ENCODE peak calls at places on chromosome 22, in ten cellular contexts. T, P, O, V, K, M, G, U, X and D are unnamed samples.
A peak's percentile ranks its signal among the peaks of the same experiment; 100 is the strongest.

GRCh38 chr22:21074092-21074715 is 28.5 kb downstream of the LRRC74B start:
- DNase-seq in T (no peak), P (no peak), O (no peak), V (peak; percentile 72), K (no peak), M (no peak), G (no peak), U (no peak), X (peak; percentile 19), D (peak; percentile 16)

GRCh38 chr22:43884600-43885318 is 7.1 kb downstream of the PNPLA5 start:
- DNase-seq in T (peak; percentile 67), P (peak; percentile 82), O (peak; percentile 65), V (peak; percentile 22), K (peak; percentile 46), M (peak; percentile 59), G (peak; percentile 18), U (no peak), X (peak; percentile 38), D (peak; percentile 52)

GRCh38 chr22:27456696-27457503 is 344.7 kb downstream of the MN1 start:
- DNase-seq in T (no peak), P (no peak), O (no peak), V (peak; percentile 87), K (no peak), M (no peak), G (no peak), U (no peak), X (no peak), D (peak; percentile 82)

GRCh38 chr22:47460870-47461269 is 698.4 kb downstream of the TBC1D22A start:
- DNase-seq in T (no peak), P (no peak), O (no peak), V (no peak), K (no peak), M (no peak), G (no peak), U (no peak), X (no peak), D (no peak)

GRCh38 chr22:46339956-46340355 is 4.4 kb downstream of the TRMU start:
- DNase-seq in T (no peak), P (no peak), O (no peak), V (no peak), K (no peak), M (no peak), G (no peak), U (peak; percentile 15), X (no peak), D (no peak)

GRCh38 chr22:49161002-49161850 is 666.4 kb downstream of the BRD1 start:
- DNase-seq in T (no peak), P (no peak), O (no peak), V (no peak), K (no peak), M (peak; percentile 31), G (no peak), U (no peak), X (no peak), D (no peak)

GRCh38 chr22:42357221-42357620 is 75.0 kb downstream of the NFAM1 start:
- DNase-seq in T (no peak), P (no peak), O (no peak), V (no peak), K (no peak), M (no peak), G (no peak), U (no peak), X (no peak), D (no peak)

GRCh38 chr22:50710221-50710620 is 27.8 kb upstream of the ACR start:
- DNase-seq in T (no peak), P (no peak), O (no peak), V (no peak), K (no peak), M (peak; percentile 22), G (no peak), U (peak; percentile 37), X (no peak), D (no peak)

GRCh38 chr22:34414467-34415440 is 494.5 kb upstream of the LARGE1 start:
- DNase-seq in T (no peak), P (peak; percentile 21), O (peak; percentile 81), V (no peak), K (no peak), M (no peak), G (no peak), U (peak; percentile 69), X (peak; percentile 52), D (peak; percentile 14)

GRCh38 chr22:31350410-31350863 is 4.3 kb upstream of the PATZ1 start:
- DNase-seq in T (no peak), P (peak; percentile 83), O (no peak), V (no peak), K (no peak), M (no peak), G (no peak), U (peak; percentile 90), X (peak; percentile 88), D (peak; percentile 73)

GRCh38 chr22:49032821-49033220 is 794.9 kb downstream of the BRD1 start:
- DNase-seq in T (no peak), P (no peak), O (no peak), V (no peak), K (no peak), M (no peak), G (no peak), U (no peak), X (no peak), D (no peak)

GRCh38 chr22:45072322-45072903 is 62.6 kb upstream of the PHF21B start:
- DNase-seq in T (no peak), P (peak; percentile 28), O (peak; percentile 50), V (peak; percentile 71), K (no peak), M (no peak), G (no peak), U (no peak), X (no peak), D (peak; percentile 31)

GRCh38 chr22:28442951-28443876 is 236.4 kb downstream of the TTC28 start:
- DNase-seq in T (peak; percentile 79), P (peak; percentile 64), O (peak; percentile 42), V (peak; percentile 81), K (peak; percentile 25), M (peak; percentile 56), G (peak; percentile 65), U (peak; percentile 76), X (peak; percentile 71), D (peak; percentile 84)

DNA sequence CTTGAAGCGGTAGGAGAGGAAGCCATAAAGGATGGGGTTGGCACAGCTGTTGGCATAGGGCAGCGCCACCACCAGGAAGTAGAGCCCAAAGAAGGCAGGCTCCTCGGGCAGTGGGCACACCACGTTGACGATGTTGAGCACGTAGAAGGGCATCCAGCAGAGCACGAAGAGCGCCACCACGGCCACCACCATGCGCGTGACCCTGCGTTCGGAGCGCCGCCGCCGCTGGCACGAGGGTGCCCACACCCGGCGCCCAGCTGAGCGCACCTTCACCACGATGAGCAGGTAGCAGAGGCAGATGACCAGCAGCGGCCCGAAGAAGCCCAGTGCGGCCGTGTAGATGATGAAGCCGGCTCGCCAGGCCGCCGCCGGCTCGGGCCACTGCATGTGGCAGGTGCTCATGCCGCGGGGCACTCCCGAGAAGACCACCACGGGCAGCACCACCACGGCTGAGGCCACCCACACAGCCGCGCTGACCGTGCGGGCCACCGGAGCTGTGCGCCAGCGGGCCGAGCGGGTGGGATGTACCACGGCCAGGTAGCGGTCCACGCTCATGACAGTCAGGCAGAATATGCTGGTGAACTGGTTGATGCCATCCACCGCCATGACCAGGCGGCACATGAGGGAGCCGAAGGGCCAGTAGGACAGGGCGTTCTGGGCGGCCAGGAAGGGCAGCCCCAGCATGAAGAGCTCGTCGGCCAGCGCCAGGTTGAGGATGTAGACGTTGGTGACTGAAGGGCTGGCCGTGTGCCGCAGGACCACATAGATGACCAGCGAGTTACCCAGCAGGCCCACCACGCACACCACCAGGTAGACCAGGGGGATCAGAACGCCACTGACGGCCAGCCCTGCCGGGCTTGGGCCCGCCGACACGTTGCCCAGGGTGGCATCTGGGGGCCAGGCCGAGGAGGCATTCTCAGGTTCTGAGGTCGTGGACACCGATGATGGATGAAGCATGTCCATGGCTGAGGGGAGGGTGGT is 5.1 kb downstream of the SSTR3 start:
- DNase-seq in T (no peak), P (no peak), O (no peak), V (no peak), K (no peak), M (no peak), G (no peak), U (peak; percentile 49), X (no peak), D (no peak)
- TF ChIP-seq CTCF in T (no peak), P (no peak), O (no peak), V (no peak), K (no peak), M (no peak), G (no peak), U (no peak), X (no peak), D (no peak)

GRCh38 chr22:22593964-22594656 is 35.0 kb upstream of the PRAME start:
- DNase-seq in T (no peak), P (peak; percentile 67), O (peak; percentile 56), V (peak; percentile 43), K (peak; percentile 48), M (no peak), G (no peak), U (no peak), X (peak; percentile 40), D (peak; percentile 65)
- H3K4me3 ChIP-seq in T (no peak overlapping the region), P (no peak overlapping the region), O (no peak overlapping the region), V (no peak overlapping the region), K (no peak overlapping the region), M (no peak overlapping the region), G (no peak overlapping the region), U (no peak overlapping the region), X (no peak overlapping the region), D (no peak overlapping the region)

GRCh38 chr22:38215156-38216038 is 13.6 kb downstream of the MAFF start:
- DNase-seq in T (no peak), P (no peak), O (no peak), V (no peak), K (no peak), M (no peak), G (no peak), U (no peak), X (no peak), D (no peak)
- TF ChIP-seq CTCF in T (no peak), P (no peak), O (no peak), V (no peak), K (no peak), M (no peak), G (no peak), U (no peak), X (no peak), D (no peak)

GRCh38 chr22:36021649-36022048 is 7.0 kb downstream of the RBFOX2 start:
- DNase-seq in T (no peak), P (no peak), O (no peak), V (no peak), K (no peak), M (no peak), G (no peak), U (no peak), X (no peak), D (no peak)

GRCh38 chr22:36026741-36027140 is 1.9 kb downstream of the RBFOX2 start:
- DNase-seq in T (no peak), P (peak; percentile 24), O (no peak), V (peak; percentile 46), K (no peak), M (no peak), G (no peak), U (no peak), X (no peak), D (peak; percentile 57)

GRCh38 chr22:36022697-36023096 is 5.9 kb downstream of the RBFOX2 start:
- DNase-seq in T (no peak), P (no peak), O (no peak), V (no peak), K (no peak), M (no peak), G (no peak), U (no peak), X (no peak), D (no peak)

GRCh38 chr22:36017661-36018091 is 10.9 kb downstream of the RBFOX2 start:
- DNase-seq in T (no peak), P (peak; percentile 62), O (no peak), V (no peak), K (no peak), M (no peak), G (no peak), U (no peak), X (no peak), D (no peak)

GRCh38 chr22:36022162-36022561 is 6.5 kb downstream of the RBFOX2 start:
- DNase-seq in T (no peak), P (no peak), O (no peak), V (peak; percentile 67), K (no peak), M (no peak), G (no peak), U (no peak), X (no peak), D (peak; percentile 80)
- H3K4me3 ChIP-seq in T (no peak overlapping the region), P (no peak overlapping the region), O (no peak overlapping the region), V (no peak overlapping the region), K (no peak overlapping the region), M (no peak overlapping the region), G (no peak overlapping the region), U (no peak overlapping the region), X (no peak overlapping the region), D (no peak overlapping the region)